ENCODE peak calls at places on chromosomes 1 and 21, in eight cellular contexts. L, Y, P, G, K, Z, E and S are unnamed samples. For H3K4me1 and H3K36me3, the result is how much of the 10 kb centered on the place peaks cover.

GRCh38 chr21:36169465-36170128 is 13.0 kb downstream of the DOP1B start:
- DNase-seq in P (no peak), K (no peak), G (no peak), L (peak), Z (peak), E (peak), Y (no peak), S (peak)

GRCh38 chr1:30762931-30763653 is 5.5 kb upstream of the LAPTM5 start:
- DNase-seq in P (no peak), L (no peak), Y (no peak), Z (no peak), E (no peak), K (no peak), G (no peak), S (no peak)

GRCh38 chr1:116460748-116461376 is 87.8 kb downstream of the ATP1A1 start:
- DNase-seq in P (no peak), G (no peak), Z (no peak), L (no peak), E (no peak), K (no peak), Y (no peak), S (no peak)

GRCh38 chr1:179241716-179242115 is 12.2 kb upstream of the ABL2 start:
- DNase-seq in K (no peak), Y (no peak), E (no peak), P (no peak), L (no peak), G (no peak), Z (no peak), S (no peak)

GRCh38 chr1:27350673-27351540 is 9.1 kb downstream of the SYTL1 start:
- DNase-seq in Z (peak), L (peak), G (no peak), P (peak), Y (peak), K (no peak), E (peak), S (peak)

GRCh38 chr1:64745986-64746940 is 1.4 kb downstream of the RAVER2 start:
- DNase-seq in Y (no peak), P (no peak), L (peak), E (no peak), Z (no peak), G (no peak), K (no peak), S (no peak)

GRCh38 chr1:40014812-40015594 is 25.5 kb upstream of the CAP1 start:
- DNase-seq in P (no peak), G (no peak), L (no peak), Y (peak), Z (no peak), K (no peak), E (no peak), S (no peak)

GRCh38 chr1:26021647-26022403 is at the start of gene EXTL1:
- DNase-seq in Y (peak), E (no peak), K (no peak), G (no peak), P (no peak), Z (no peak), L (peak), S (peak)

GRCh38 chr1:194056169-194056568 is 869.8 kb upstream of the B3GALT2 start:
- DNase-seq in Y (peak), Z (no peak), E (no peak), G (no peak), K (no peak), L (no peak), P (no peak), S (no peak)

GRCh38 chr1:200367841-200368534 is 41.8 kb downstream of the ZNF281 start:
- DNase-seq in K (no peak), G (no peak), L (no peak), Y (peak), E (peak), P (no peak), Z (no peak), S (no peak)

GRCh38 chr1:212317916-212318315 is 32.7 kb downstream of the PPP2R5A start:
- DNase-seq in K (no peak), L (no peak), E (no peak), Z (no peak), Y (no peak), G (no peak), P (no peak), S (no peak)

GRCh38 chr1:46404482-46405203 is 10.5 kb downstream of the FAAH start:
- DNase-seq in L (no peak), E (no peak), G (no peak), Z (no peak), Y (no peak), K (no peak), P (no peak), S (no peak)

GRCh38 chr1:1665815-1666251 is 7.0 kb upstream of the CDK11B start:
- DNase-seq in Z (peak), L (no peak), G (peak), K (no peak), Y (no peak), E (no peak), P (peak), S (no peak)

GRCh38 chr1:236862615-236863211 is 67.6 kb downstream of the MTR start:
- DNase-seq in K (no peak), G (peak), Z (no peak), Y (no peak), L (no peak), P (no peak), E (peak), S (no peak)

GRCh38 chr1:154353460-154353904 is 28.2 kb downstream of the ATP8B2 start:
- DNase-seq in K (no peak), G (peak), E (no peak), P (peak), Z (no peak), Y (peak), L (no peak), S (peak)

GRCh38 chr1:234500269-234500668 is 21.3 kb upstream of the TARBP1 start:
- DNase-seq in L (no peak), Y (peak), E (no peak), Z (no peak), P (no peak), K (peak), G (peak), S (no peak)

GRCh38 chr1:167486090-167486824 is 32.1 kb downstream of the CD247 start:
- DNase-seq in Y (no peak), Z (no peak), K (no peak), G (no peak), P (peak), L (peak), E (no peak), S (no peak)

GRCh38 chr21:17506936-17507335 is 5.9 kb upstream of the CXADR start:
- DNase-seq in G (no peak), Z (no peak), Y (no peak), L (no peak), E (no peak), P (no peak), K (no peak), S (peak)

GRCh38 chr1:234573711-234574299 is 36.2 kb downstream of the IRF2BP2 start:
- DNase-seq in K (no peak), Y (peak), E (no peak), G (no peak), P (no peak), L (no peak), Z (no peak), S (no peak)

GRCh38 chr21:34724857-34725195 is 56.0 kb downstream of the CLIC6 start:
- DNase-seq in Y (no peak), L (no peak), P (no peak), K (no peak), Z (no peak), G (no peak), E (no peak), S (no peak)

GRCh38 chr1:234605983-234606730 is 3.8 kb downstream of the IRF2BP2 start:
- DNase-seq in Z (peak), E (peak), L (peak), P (peak), G (peak), Y (peak), K (no peak), S (no peak)

GRCh38 chr1:2194898-2195673 is 514 bp upstream of the FAAP20 start:
- DNase-seq in E (peak), P (peak), G (peak), K (peak), Z (peak), Y (peak), L (peak), S (peak)

GRCh38 chr1:24415910-24416665 is 486 bp downstream of the NIPAL3 start:
- DNase-seq in Y (no peak), P (peak), K (no peak), L (no peak), E (no peak), Z (peak), G (peak), S (no peak)

GRCh38 chr1:2587071-2587859 is 688 bp downstream of the PRXL2B start:
- DNase-seq in L (no peak), Z (peak), Y (peak), G (no peak), P (peak), E (no peak), K (no peak), S (peak)

GRCh38 chr1:23930861-23931471 is 17.8 kb upstream of the CNR2 start:
- DNase-seq in E (peak), L (no peak), P (no peak), Z (no peak), Y (peak), K (no peak), G (no peak), S (no peak)

GRCh38 chr1:156213644-156213966 is 798 bp downstream of the PMF1 start:
- DNase-seq in L (no peak), Z (no peak), Y (no peak), E (no peak), P (no peak), G (no peak), K (no peak), S (no peak)

GRCh38 chr1:92752719-92753118 is 32.2 kb downstream of the EVI5 start:
- DNase-seq in Y (peak), G (no peak), E (no peak), P (no peak), L (no peak), Z (no peak), K (no peak), S (no peak)

GRCh38 chr1:118077331-118078055 is 107.5 kb downstream of the SPAG17 start:
- DNase-seq in E (no peak), K (no peak), L (no peak), G (peak), P (no peak), Y (peak), Z (no peak), S (no peak)

GRCh38 chr21:43585924-43586411 is 73.3 kb downstream of the HSF2BP start:
- DNase-seq in E (peak), Y (peak), L (no peak), K (peak), G (peak), Z (no peak), P (no peak), S (peak)

GRCh38 chr21:41707231-41707988 is 59.4 kb downstream of the RIPK4 start:
- DNase-seq in L (no peak), E (no peak), P (no peak), K (no peak), Y (no peak), Z (no peak), G (peak), S (no peak)

GRCh38 chr1:109089242-109090015 is 1.1 kb upstream of the TMEM167B start:
- DNase-seq in Z (no peak), E (peak), Y (peak), L (peak), P (peak), G (peak), K (no peak), S (peak)

GRCh38 chr21:27572681-27573080 is 605.8 kb upstream of the ADAMTS5 start:
- DNase-seq in P (no peak), G (no peak), E (no peak), Z (no peak), L (no peak), K (no peak), Y (peak), S (no peak)

GRCh38 chr1:184158911-184159701 is 107.6 kb downstream of the TSEN15 start:
- DNase-seq in E (no peak), P (no peak), Z (no peak), L (no peak), G (no peak), K (no peak), Y (no peak), S (no peak)

GRCh38 chr1:28172690-28173150 is 3.8 kb downstream of the PTAFR start:
- DNase-seq in L (no peak), G (no peak), E (peak), K (no peak), Z (peak), Y (peak), P (peak), S (peak)

GRCh38 chr1:55384589-55385136 is 169.5 kb upstream of the USP24 start:
- DNase-seq in Z (no peak), L (no peak), K (no peak), G (no peak), P (no peak), E (no peak), Y (no peak), S (no peak)

GRCh38 chr1:207454046-207454964 is at the start of gene CR2:
- DNase-seq in G (peak), P (peak), E (peak), Z (peak), K (no peak), Y (no peak), L (peak), S (peak)

GRCh38 chr1:153540394-153541361 is at the start of gene S100A5:
- DNase-seq in Y (peak), L (no peak), K (no peak), G (no peak), P (peak), E (no peak), Z (peak), S (no peak)

GRCh38 chr1:115969509-115969908 is 6.8 kb upstream of the SLC22A15 start:
- DNase-seq in E (no peak), G (peak), K (no peak), P (no peak), Z (no peak), L (no peak), Y (no peak), S (no peak)

GRCh38 chr1:22080184-22080583 is 27.7 kb downstream of the CDC42 start:
- DNase-seq in Z (no peak), P (no peak), G (no peak), L (no peak), Y (no peak), E (no peak), K (no peak), S (no peak)
- H3K4me1 ChIP-seq in Z (under half), P (under half), G (under half), L (half or more), Y (under half), E (under half), K (under half), S (under half)

GRCh38 chr1:189424746-189425331 is 1052.8 kb downstream of the BRINP3 start:
- DNase-seq in K (no peak), E (no peak), P (no peak), Z (no peak), Y (peak), G (no peak), L (no peak), S (no peak)

GRCh38 chr1:189431437-189431836 is 1046.2 kb downstream of the BRINP3 start:
- DNase-seq in K (no peak), G (no peak), Z (no peak), P (no peak), L (no peak), Y (peak), E (no peak), S (no peak)

GRCh38 chr1:189434461-189434860 is 1043.2 kb downstream of the BRINP3 start:
- DNase-seq in L (no peak), Y (no peak), G (no peak), P (no peak), E (no peak), K (no peak), Z (no peak), S (no peak)

GRCh38 chr1:189432761-189433160 is 1044.9 kb downstream of the BRINP3 start:
- DNase-seq in E (no peak), G (no peak), P (no peak), Z (no peak), Y (no peak), L (no peak), K (no peak), S (no peak)

GRCh38 chr1:189429610-189430009 is 1048.1 kb downstream of the BRINP3 start:
- DNase-seq in K (no peak), L (no peak), P (no peak), E (no peak), G (no peak), Z (no peak), Y (peak), S (no peak)
- TF ChIP-seq CTCF in K (no peak), L (peak), P (peak), E (peak), G (peak), Z (no peak), Y (peak), S (peak)

GRCh38 chr1:229474491-229474890 is 33.6 kb downstream of the NUP133 start:
- DNase-seq in P (no peak), G (no peak), L (no peak), Y (no peak), K (no peak), Z (no peak), E (no peak), S (no peak)
- H3K36me3 ChIP-seq in P (under half), G (under half), L (half or more), Y (under half), K (under half), Z (half or more), E (half or more), S (under half)

DNA sequence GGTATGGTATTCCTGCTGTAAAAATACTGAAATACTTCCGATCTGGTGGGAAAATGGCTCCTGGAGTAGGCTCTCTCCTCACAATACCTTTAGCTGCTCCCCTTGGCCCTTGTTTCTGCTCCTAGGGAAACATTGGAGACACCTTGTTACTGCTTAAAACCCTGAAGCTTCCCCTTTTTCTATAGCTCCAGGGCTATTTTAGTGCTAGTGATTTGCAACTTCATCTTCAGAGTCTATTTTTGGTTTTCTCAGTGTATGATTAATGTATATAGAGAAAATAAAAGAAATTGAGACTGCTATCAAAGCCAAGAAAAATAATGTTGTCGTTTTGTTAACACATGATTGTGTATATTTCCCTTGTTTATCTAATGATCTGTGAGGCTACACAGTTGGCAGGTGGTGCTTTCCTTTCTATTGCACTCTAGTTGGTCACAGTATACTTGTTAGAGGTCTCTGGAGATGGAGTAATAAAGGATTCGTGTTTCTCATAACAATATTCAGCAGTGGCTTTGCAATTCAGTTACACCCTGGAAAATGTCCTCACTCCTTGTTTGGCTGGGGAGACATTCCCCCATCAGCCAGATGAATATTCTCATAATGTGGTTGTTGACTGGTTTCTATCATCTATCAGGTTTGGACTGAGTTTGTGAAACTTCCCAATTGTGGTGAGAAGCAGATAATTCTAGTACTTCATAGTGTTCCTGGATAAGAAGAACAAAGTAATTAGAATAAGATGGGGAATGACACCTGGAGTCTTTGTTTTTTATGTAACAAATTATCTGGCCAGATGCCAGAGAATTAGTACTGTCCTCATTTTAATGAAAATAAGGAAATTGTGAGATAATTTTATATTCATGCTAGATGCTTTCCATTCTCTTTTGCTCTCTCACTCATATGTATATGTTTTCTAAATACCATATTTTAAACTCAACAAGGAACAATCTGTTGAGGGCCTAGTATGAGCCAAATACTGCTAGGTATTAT is 44.8 kb upstream of the CACYBP start:
- DNase-seq in E (no peak), L (no peak), P (no peak), G (no peak), Z (no peak), Y (peak), K (no peak), S (no peak)
- H3K4me1 ChIP-seq in E (under half), L (under half), P (under half), G (under half), Z (under half), Y (under half), K (under half), S (under half)

GRCh38 chr1:59568158-59568935 is 246.4 kb upstream of the HOOK1 start:
- DNase-seq in K (no peak), G (no peak), Y (peak), P (no peak), E (no peak), L (no peak), Z (no peak), S (no peak)
- TF ChIP-seq CTCF in K (no peak), G (no peak), Y (peak), P (peak), E (no peak), L (peak), Z (no peak), S (peak)

GRCh38 chr21:46374761-46375389 is 50.9 kb downstream of the PCNT start:
- DNase-seq in Y (no peak), K (no peak), G (no peak), E (no peak), L (no peak), Z (no peak), P (no peak), S (no peak)

GRCh38 chr21:46376231-46376628 is 52.3 kb downstream of the PCNT start:
- DNase-seq in K (no peak), L (no peak), Y (no peak), E (no peak), P (no peak), G (no peak), Z (no peak), S (no peak)

GRCh38 chr21:46375560-46376230 is 51.7 kb downstream of the PCNT start:
- DNase-seq in G (no peak), Y (no peak), K (no peak), E (no peak), Z (no peak), L (peak), P (no peak), S (no peak)

GRCh38 chr21:46377789-46378188 is 53.8 kb downstream of the PCNT start:
- DNase-seq in Y (no peak), K (no peak), Z (no peak), E (no peak), P (no peak), L (no peak), G (no peak), S (no peak)

GRCh38 chr21:46376856-46377453 is 53.0 kb downstream of the PCNT start:
- DNase-seq in Z (no peak), L (no peak), K (no peak), E (no peak), G (no peak), P (no peak), Y (no peak), S (no peak)
- H3K36me3 ChIP-seq in Z (half or more), L (under half), K (under half), E (under half), G (under half), P (under half), Y (under half), S (under half)